ENCODE peak calls at places on chromosomes 6 and 20, in eight cellular contexts. R is IMR-90; K is right cardiac atrium; V is neuronal stem cell; U is heart left ventricle; B is CD8-positive, alpha-beta T cell; O is PC-3; Q is esophagus muscularis mucosa. M is an unnamed sample.

GRCh38 chr6:124795879-124796838 is 166.1 kb upstream of the RNF217 start:
- DNase-seq in R (peak), O (peak), B (no peak), K (no peak), V (peak), U (peak), Q (no peak), M (peak)

GRCh38 chr20:49661560-49662329 is 51.9 kb downstream of the B4GALT5 start:
- DNase-seq in B (no peak), K (no peak), O (no peak), R (no peak), U (no peak), V (no peak), Q (no peak), M (no peak)

GRCh38 chr20:21632654-21633053 is 72.8 kb upstream of the PAX1 start:
- DNase-seq in U (no peak), V (no peak), Q (no peak), O (no peak), K (no peak), B (no peak), R (no peak), M (no peak)

GRCh38 chr6:158332237-158332636 is 20.0 kb downstream of the TULP4 start:
- DNase-seq in Q (peak), V (no peak), K (no peak), R (no peak), B (no peak), O (no peak), U (no peak), M (no peak)

GRCh38 chr6:163248051-163248450 is 166.5 kb upstream of the QKI start:
- DNase-seq in U (no peak), V (no peak), Q (peak), R (no peak), K (no peak), O (no peak), B (no peak), M (no peak)

GRCh38 chr6:44177691-44178423 is 19.2 kb downstream of the CAPN11 start:
- DNase-seq in V (no peak), O (no peak), B (no peak), Q (no peak), U (peak), R (peak), K (peak), M (peak)

GRCh38 chr6:23659125-23659524 is 466.9 kb upstream of the NRSN1 start:
- DNase-seq in O (peak), U (no peak), B (no peak), K (no peak), Q (no peak), R (peak), V (peak), M (no peak)

GRCh38 chr6:75205776-75206334 is at the start of gene COL12A1:
- DNase-seq in Q (peak), V (peak), U (peak), K (peak), R (peak), O (peak), B (no peak), M (peak)

GRCh38 chr6:111573892-111574800 is 31.5 kb downstream of the TRAF3IP2 start:
- DNase-seq in Q (no peak), O (peak), B (no peak), U (peak), V (no peak), K (no peak), R (peak), M (peak)

GRCh38 chr6:111572216-111572706 is 33.4 kb downstream of the TRAF3IP2 start:
- DNase-seq in V (no peak), U (no peak), R (no peak), Q (no peak), K (no peak), O (no peak), B (no peak), M (no peak)

GRCh38 chr6:111569951-111570350 is 35.7 kb downstream of the TRAF3IP2 start:
- DNase-seq in Q (no peak), B (no peak), U (no peak), R (no peak), O (no peak), V (no peak), K (no peak), M (no peak)

GRCh38 chr6:111576302-111576701 is 29.4 kb downstream of the TRAF3IP2 start:
- DNase-seq in O (no peak), R (peak), K (no peak), Q (no peak), V (no peak), B (no peak), U (no peak), M (no peak)

DNA sequence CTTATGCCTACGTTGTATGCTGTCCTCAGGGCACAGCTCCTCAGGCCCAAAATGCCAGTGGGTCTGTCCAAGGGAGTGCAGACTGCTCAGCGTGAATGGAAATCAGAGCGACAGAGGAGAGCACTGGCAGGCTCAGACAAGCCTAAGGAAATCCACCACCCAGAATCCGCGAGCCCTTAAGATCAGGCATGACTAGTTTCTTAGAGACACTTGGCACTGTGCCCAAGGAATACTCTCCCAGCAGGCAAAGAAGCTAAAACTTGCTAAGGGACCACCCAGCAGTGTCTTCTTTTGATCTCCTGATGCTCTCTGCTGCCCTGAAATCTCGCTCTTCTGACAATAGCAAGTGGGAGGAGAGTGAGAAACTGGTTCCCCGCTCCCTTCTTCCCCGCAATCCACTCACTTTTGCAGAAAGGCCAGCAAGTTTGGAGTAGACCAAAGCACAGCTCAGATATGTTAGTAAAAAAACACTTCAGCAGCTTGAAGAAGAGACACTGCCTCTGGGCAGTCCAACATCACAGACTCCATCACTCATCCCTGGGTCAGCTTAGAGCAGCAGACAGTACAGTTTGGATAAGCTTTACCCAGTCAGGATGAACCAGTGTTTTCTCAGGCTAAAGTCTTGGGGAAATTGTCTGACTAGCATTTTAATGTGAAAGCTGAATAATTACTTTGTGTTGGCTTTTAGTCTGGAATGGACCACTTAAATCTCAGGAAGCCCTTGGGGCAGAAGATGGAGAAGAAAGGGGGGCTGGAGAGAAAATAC is 32.4 kb downstream of the TRAF3IP2 start:
- DNase-seq in Q (no peak), R (peak), U (no peak), V (no peak), O (peak), B (no peak), K (no peak), M (peak)
- H3K27ac ChIP-seq in Q (peak), R (peak), U (peak), V (no peak), O (no peak), B (no peak), K (peak), M (peak)

DNA sequence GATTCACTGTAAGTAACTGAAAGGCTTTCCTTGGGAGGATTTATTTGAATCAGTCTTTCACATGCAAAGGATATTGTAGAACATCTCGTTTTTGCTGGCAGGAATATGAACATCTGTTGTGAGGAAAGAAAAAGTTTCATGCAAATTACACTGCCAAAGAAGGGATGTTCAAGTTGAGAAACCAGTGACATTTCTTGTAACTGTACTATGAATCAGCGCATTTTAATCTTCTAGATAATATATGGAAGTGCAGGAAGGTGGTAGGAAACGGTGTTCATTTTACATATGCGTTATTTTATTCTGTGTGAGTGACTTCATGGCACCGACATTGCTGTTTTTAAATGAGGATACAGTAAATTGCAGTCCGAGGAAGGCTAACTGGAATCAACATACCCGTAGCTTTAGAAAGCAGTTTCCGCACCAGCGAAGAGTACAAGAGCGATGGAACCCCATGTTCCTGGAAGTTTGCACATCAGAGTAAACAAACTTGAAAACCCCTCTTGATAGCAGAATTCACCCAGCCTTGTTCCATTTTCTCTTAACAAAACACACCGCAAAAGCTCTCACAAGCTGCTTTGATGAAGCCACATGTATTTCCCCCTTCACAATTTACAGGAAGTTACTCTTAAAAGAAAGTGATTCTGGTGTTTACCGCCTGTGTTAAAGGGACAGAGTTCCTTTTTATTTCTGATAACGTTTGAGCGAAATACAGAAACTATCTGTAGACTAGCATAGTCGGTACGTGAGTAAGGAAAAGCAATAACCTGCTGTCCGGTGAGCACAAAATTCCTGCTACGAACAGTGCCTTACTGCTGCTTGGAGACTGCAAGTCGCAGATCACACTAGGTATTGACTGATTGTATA is 11.5 kb downstream of the PRDM1 start:
- DNase-seq in O (peak), K (no peak), V (no peak), R (peak), Q (peak), B (peak), U (no peak), M (peak)
- H3K27ac ChIP-seq in O (peak), K (peak), V (no peak), R (peak), Q (peak), B (peak), U (peak), M (peak)

GRCh38 chr6:1609662-1610496 is at the start of gene FOXC1:
- DNase-seq in Q (peak), K (peak), O (peak), R (peak), B (no peak), U (peak), V (peak), M (peak)
- H3K27ac ChIP-seq in Q (peak), K (peak), O (peak), R (peak), B (no peak), U (peak), V (no peak), M (no peak)

GRCh38 chr6:149107973-149108372 is 209.5 kb upstream of the TAB2 start:
- DNase-seq in V (no peak), R (no peak), U (no peak), K (no peak), O (no peak), B (no peak), Q (no peak), M (no peak)
- H3K27ac ChIP-seq in V (no peak), R (no peak), U (no peak), K (no peak), O (no peak), B (no peak), Q (no peak), M (no peak)

GRCh38 chr6:136604928-136605485 is 54.8 kb upstream of the MAP7 start:
- DNase-seq in U (no peak), V (no peak), R (no peak), K (no peak), Q (no peak), B (no peak), O (no peak), M (no peak)
- H3K27ac ChIP-seq in U (peak), V (no peak), R (no peak), K (no peak), Q (no peak), B (no peak), O (no peak), M (no peak)

GRCh38 chr6:31622678-31623077 is 2.2 kb downstream of the PRRC2A start:
- DNase-seq in R (no peak), U (no peak), O (peak), K (peak), Q (no peak), V (no peak), B (no peak), M (no peak)
- H3K27ac ChIP-seq in R (no peak), U (no peak), O (peak), K (no peak), Q (peak), V (no peak), B (no peak), M (no peak)

DNA sequence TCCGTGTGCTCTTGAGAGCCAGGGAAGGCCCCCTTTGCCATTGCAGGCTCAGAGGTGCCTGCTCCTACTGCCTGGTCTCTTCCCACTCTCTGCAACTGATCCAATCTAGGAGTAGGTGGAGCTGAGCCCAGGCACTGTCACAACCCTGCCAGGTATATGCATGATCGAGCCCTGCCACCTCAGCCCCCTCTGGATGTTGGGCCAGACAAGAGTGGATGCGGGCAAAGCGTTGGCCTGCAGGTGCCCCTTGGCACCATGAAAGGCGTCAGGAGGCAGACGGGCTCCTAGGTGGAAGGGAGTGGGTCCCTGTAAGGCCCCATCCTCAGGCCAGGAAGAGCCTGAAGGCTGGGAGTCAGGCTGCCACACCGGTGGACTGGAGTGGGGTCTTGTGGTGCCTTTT is 5.9 kb upstream of the OR14J1 start:
- DNase-seq in O (no peak), K (no peak), U (no peak), R (no peak), B (no peak), Q (no peak), V (no peak), M (no peak)
- H3K27ac ChIP-seq in O (no peak), K (no peak), U (no peak), R (no peak), B (no peak), Q (peak), V (no peak), M (no peak)